ENCODE peak calls at places on chromosomes 12 and 14, in four cellular contexts. A is GM20000, J is A549, I is mammary epithelial cell. F is an unnamed sample.

GRCh38 chr12:96225003-96225855 is 31.1 kb downstream of the ELK3 start:
- DNase-seq in A (no peak), J (no peak), I (no peak), F (no peak)

GRCh38 chr12:91381309-91381804 is 198.7 kb upstream of the DCN start:
- DNase-seq in A (peak; percentile 35), J (no peak), I (peak; percentile 81), F (peak; percentile 21)

GRCh38 chr14:73057939-73058223 is 453 bp upstream of the RBM25 start:
- DNase-seq in A (no peak), J (no peak), I (no peak), F (no peak)

GRCh38 chr12:63915105-63915830 is 70.8 kb downstream of the SRGAP1 start:
- DNase-seq in A (no peak), J (peak; percentile 58), I (peak; percentile 52), F (peak; percentile 26)

GRCh38 chr12:47753021-47754001 is 5.4 kb downstream of the RAPGEF3 start:
- DNase-seq in A (no peak), J (no peak), I (peak; percentile 61), F (peak; percentile 65)

GRCh38 chr14:106318700-106319099 is 792.3 kb downstream of the TMEM121 start:
- DNase-seq in A (peak; percentile 58), J (no peak), I (no peak), F (no peak)

GRCh38 chr14:50037837-50038236 is 78.5 kb downstream of the VCPKMT start:
- DNase-seq in A (peak; percentile 31), J (no peak), I (peak; percentile 49), F (no peak)

GRCh38 chr12:23025372-23026021 is 400.5 kb downstream of the ETNK1 start:
- DNase-seq in A (no peak), J (no peak), I (no peak), F (no peak)

GRCh38 chr12:109494348-109494881 is 17.0 kb downstream of the UBE3B start:
- DNase-seq in A (no peak), J (no peak), I (peak; percentile 27), F (peak; percentile 26)

GRCh38 chr14:24565766-24566165 is 10.3 kb downstream of the CTSG start:
- DNase-seq in A (no peak), J (no peak), I (no peak), F (no peak)

GRCh38 chr12:82832091-82832490 is 145.4 kb downstream of the TMTC2 start:
- DNase-seq in A (no peak), J (no peak), I (no peak), F (no peak)

GRCh38 chr14:104913413-104913812 is 11.3 kb upstream of the PLD4 start:
- DNase-seq in A (no peak), J (no peak), I (no peak), F (no peak)

GRCh38 chr12:124664395-124665111 is 97.1 kb upstream of the NCOR2 start:
- DNase-seq in A (no peak), J (no peak), I (no peak), F (no peak)

GRCh38 chr14:102717211-102717610 is 60.0 kb upstream of the TRAF3 start:
- DNase-seq in A (no peak), J (no peak), I (no peak), F (no peak)

GRCh38 chr14:60002819-60003492 is 83.0 kb downstream of the LRRC9 start:
- DNase-seq in A (no peak), J (no peak), I (no peak), F (no peak)

GRCh38 chr14:76767681-76768055 is 6.4 kb downstream of the VASH1 start:
- DNase-seq in A (no peak), J (no peak), I (no peak), F (no peak)

GRCh38 chr12:3604750-3605638 is 114.0 kb downstream of the PRMT8 start:
- DNase-seq in A (no peak), J (no peak), I (peak; percentile 61), F (peak; percentile 57)

GRCh38 chr14:37384870-37385596 is 187.3 kb downstream of the MIPOL1 start:
- DNase-seq in A (no peak), J (no peak), I (no peak), F (peak; percentile 14)

GRCh38 chr12:42565633-42566032 is 23.9 kb downstream of the PRICKLE1 start:
- DNase-seq in A (no peak), J (no peak), I (no peak), F (no peak)

GRCh38 chr14:61388173-61388975 is 67.0 kb downstream of the PRKCH start:
- DNase-seq in A (peak; percentile 59), J (no peak), I (peak; percentile 94), F (no peak)

GRCh38 chr12:62716037-62716436 is 218.9 kb downstream of the PPM1H start:
- DNase-seq in A (no peak), J (no peak), I (no peak), F (no peak)

GRCh38 chr12:123223241-123223668 is 9.7 kb downstream of the MPHOSPH9 start:
- DNase-seq in A (peak; percentile 40), J (no peak), I (no peak), F (no peak)

GRCh38 chr12:68733661-68734071 is 12.3 kb upstream of the SLC35E3 start:
- DNase-seq in A (no peak), J (no peak), I (peak; percentile 4), F (no peak)

GRCh38 chr12:4330203-4330602 is 9.2 kb downstream of the TIGAR start:
- DNase-seq in A (no peak), J (no peak), I (no peak), F (no peak)

GRCh38 chr12:109111775-109112491 is 4.5 kb upstream of the ACACB start:
- DNase-seq in A (peak; percentile 69), J (peak; percentile 72), I (peak; percentile 30), F (peak; percentile 73)

GRCh38 chr14:93086441-93087055 is 29.2 kb downstream of the ITPK1 start:
- DNase-seq in A (peak; percentile 56), J (no peak), I (no peak), F (no peak)

GRCh38 chr12:129776977-129777667 is 126.7 kb downstream of the TMEM132D start:
- DNase-seq in A (no peak), J (no peak), I (no peak), F (no peak)

DNA sequence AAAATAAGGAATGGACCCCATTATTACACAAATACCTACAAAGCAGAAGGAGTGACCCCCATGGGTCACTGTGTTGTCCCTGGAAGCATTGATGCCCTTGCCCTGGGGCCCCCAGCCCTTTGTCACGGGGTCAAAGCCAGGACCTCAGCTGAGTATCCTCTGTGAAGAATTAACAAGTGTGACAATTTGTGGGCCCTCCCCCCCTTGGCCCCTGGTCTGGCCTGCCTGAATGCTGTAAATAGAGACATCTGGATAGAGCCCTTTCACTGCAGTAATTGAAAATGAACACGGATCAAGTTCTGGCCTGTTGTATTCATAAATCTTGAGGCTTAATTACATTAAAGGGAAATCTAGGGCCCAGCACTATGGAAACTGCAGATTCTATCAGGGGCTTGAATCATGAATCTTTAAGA is 72.7 kb downstream of the C12orf42 start:
- DNase-seq in A (no peak), J (no peak), I (no peak), F (no peak)
- TF ChIP-seq CTCF in A (no peak), J (no peak), I (no peak), F (no peak)

GRCh38 chr12:93742086-93742934 is 65.1 kb downstream of the CRADD start:
- DNase-seq in A (peak; percentile 86), J (peak; percentile 71), I (peak; percentile 65), F (peak; percentile 78)
- TF ChIP-seq CTCF in A (peak; percentile 34), J (peak; percentile 88), I (peak; percentile 12), F (peak; percentile 32)

GRCh38 chr12:14902465-14902864 is 16.8 kb upstream of the MGP start:
- DNase-seq in A (no peak), J (no peak), I (no peak), F (no peak)

GRCh38 chr12:14904854-14905253 is 19.2 kb upstream of the MGP start:
- DNase-seq in A (no peak), J (no peak), I (no peak), F (no peak)

GRCh38 chr12:14900521-14901227 is 15.0 kb upstream of the MGP start:
- DNase-seq in A (no peak), J (no peak), I (no peak), F (no peak)

GRCh38 chr12:14903386-14904098 is 17.9 kb upstream of the MGP start:
- DNase-seq in A (no peak), J (no peak), I (peak; percentile 20), F (no peak)

GRCh38 chr12:14901228-14901562 is 15.5 kb upstream of the MGP start:
- DNase-seq in A (no peak), J (no peak), I (no peak), F (no peak)
- TF ChIP-seq CTCF in A (no peak), J (no peak), I (no peak), F (no peak)

GRCh38 chr14:70013269-70013873 is 134.2 kb downstream of the SMOC1 start:
- DNase-seq in A (peak; percentile 54), J (peak; percentile 28), I (peak; percentile 37), F (peak; percentile 73)
- TF ChIP-seq CTCF in A (peak; percentile 69), J (peak; percentile 45), I (peak; percentile 84), F (peak; percentile 75)

GRCh38 chr12:5561843-5562242 is 129.9 kb downstream of the NTF3 start:
- DNase-seq in A (no peak), J (no peak), I (no peak), F (no peak)
- TF ChIP-seq CTCF in A (no peak), J (no peak), I (no peak), F (no peak)

GRCh38 chr12:74552201-74552600 is 14.6 kb downstream of the ATXN7L3B start:
- DNase-seq in A (no peak), J (no peak), I (no peak), F (no peak)
- TF ChIP-seq CTCF in A (no peak), J (no peak), I (no peak), F (no peak)

F was measured in Calu3.